ENCODE peak calls at places on chromosomes 5 and 9, in four cellular contexts. Y is HepG2, E is GM12878, K is SK-N-SH. B is an unnamed sample.
A peak's percentile ranks its signal among the peaks of the same experiment; 100 is the strongest.

GRCh38 chr5:154197801-154198461 is 7.4 kb downstream of the GALNT10 start:
- DNase-seq in Y (peak; percentile 44), E (peak; percentile 53), K (no peak), B (peak; percentile 73)

GRCh38 chr5:143060018-143060417 is 289.8 kb downstream of the ARHGAP26 start:
- DNase-seq in Y (no peak), E (no peak), K (no peak), B (no peak)

GRCh38 chr5:170757182-170757601 is 26.3 kb upstream of the GABRP start:
- DNase-seq in Y (peak; percentile 21), E (peak; percentile 25), K (no peak), B (peak; percentile 40)

GRCh38 chr5:93510626-93511420 is 70.2 kb downstream of the NR2F1-AS1 start:
- DNase-seq in Y (no peak), E (no peak), K (no peak), B (no peak)

GRCh38 chr5:169450464-169450863 is 133.1 kb upstream of the SPDL1 start:
- DNase-seq in Y (no peak), E (no peak), K (no peak), B (no peak)

GRCh38 chr5:54547711-54548250 is 30.2 kb downstream of the SNX18 start:
- DNase-seq in Y (peak; percentile 6), E (no peak), K (no peak), B (peak; percentile 18)

GRCh38 chr5:136998864-136999263 is 500.3 kb downstream of the SPOCK1 start:
- DNase-seq in Y (no peak), E (no peak), K (no peak), B (no peak)

GRCh38 chr9:89872426-89872912 is 267.7 kb downstream of the GADD45G start:
- DNase-seq in Y (no peak), E (no peak), K (no peak), B (no peak)

GRCh38 chr9:133130721-133131244 is 9.7 kb upstream of the RALGDS start:
- DNase-seq in Y (no peak), E (no peak), K (no peak), B (no peak)

GRCh38 chr9:37036237-37037136 is 2.4 kb upstream of the PAX5 start:
- DNase-seq in Y (no peak), E (no peak), K (peak; percentile 72), B (no peak)

GRCh38 chr5:176415240-176416122 is 858 bp downstream of the CLTB start:
- DNase-seq in Y (no peak), E (no peak), K (peak; percentile 70), B (peak; percentile 81)

GRCh38 chr5:133994297-133994989 is 10.3 kb downstream of the VDAC1 start:
- DNase-seq in Y (no peak), E (no peak), K (no peak), B (no peak)

GRCh38 chr5:137825165-137825564 is 42.5 kb upstream of the MYOT start:
- DNase-seq in Y (no peak), E (no peak), K (no peak), B (no peak)

GRCh38 chr9:16718296-16718695 is 152.2 kb downstream of the BNC2 start:
- DNase-seq in Y (no peak), E (no peak), K (no peak), B (no peak)

GRCh38 chr5:83513491-83513890 is 41.9 kb downstream of the VCAN start:
- DNase-seq in Y (no peak), E (no peak), K (peak; percentile 41), B (no peak)

GRCh38 chr9:129557192-129558036 is 63.5 kb downstream of the C9orf50 start:
- DNase-seq in Y (peak; percentile 97), E (no peak), K (no peak), B (peak; percentile 87)

GRCh38 chr9:95206143-95206542 is 111.4 kb downstream of the FANCC start:
- DNase-seq in Y (no peak), E (no peak), K (peak; percentile 55), B (no peak)

GRCh38 chr9:6584881-6585597 is 60.5 kb downstream of the GLDC start:
- DNase-seq in Y (peak; percentile 19), E (no peak), K (peak; percentile 30), B (peak; percentile 50)

GRCh38 chr9:125460883-125461475 is 199.4 kb downstream of the GAPVD1 start:
- DNase-seq in Y (no peak), E (no peak), K (no peak), B (no peak)

GRCh38 chr9:69178583-69179011 is 4.5 kb downstream of the TJP2 start:
- DNase-seq in Y (peak; percentile 93), E (no peak), K (no peak), B (peak; percentile 21)

GRCh38 chr5:14816374-14816998 is 55.1 kb downstream of the ANKH start:
- DNase-seq in Y (no peak), E (no peak), K (no peak), B (no peak)

GRCh38 chr9:113742878-113743277 is 133.2 kb upstream of the ZNF618 start:
- DNase-seq in Y (no peak), E (no peak), K (no peak), B (no peak)

GRCh38 chr9:137818286-137818685 is 59.3 kb upstream of the CACNA1B start:
- DNase-seq in Y (no peak), E (no peak), K (no peak), B (no peak)

GRCh38 chr5:65742565-65743231 is 20.7 kb downstream of the NLN start:
- DNase-seq in Y (peak; percentile 40), E (peak; percentile 21), K (peak; percentile 51), B (peak; percentile 50)

GRCh38 chr9:91711755-91712591 is 238.1 kb downstream of the ROR2 start:
- DNase-seq in Y (no peak), E (peak; percentile 86), K (no peak), B (no peak)

GRCh38 chr5:59598547-59598874 is 295.0 kb downstream of the PDE4D start:
- DNase-seq in Y (no peak), E (no peak), K (no peak), B (no peak)

GRCh38 chr5:142048272-142048671 is 35.4 kb upstream of the GNPDA1 start:
- DNase-seq in Y (no peak), E (no peak), K (no peak), B (no peak)

GRCh38 chr5:142056831-142057696 is 44.2 kb upstream of the GNPDA1 start:
- DNase-seq in Y (no peak), E (no peak), K (peak; percentile 59), B (no peak)

GRCh38 chr5:142059304-142059940 is 46.6 kb upstream of the GNPDA1 start:
- DNase-seq in Y (peak; percentile 20), E (no peak), K (no peak), B (no peak)

GRCh38 chr5:142057697-142058056 is 44.9 kb upstream of the GNPDA1 start:
- DNase-seq in Y (no peak), E (no peak), K (no peak), B (no peak)

DNA sequence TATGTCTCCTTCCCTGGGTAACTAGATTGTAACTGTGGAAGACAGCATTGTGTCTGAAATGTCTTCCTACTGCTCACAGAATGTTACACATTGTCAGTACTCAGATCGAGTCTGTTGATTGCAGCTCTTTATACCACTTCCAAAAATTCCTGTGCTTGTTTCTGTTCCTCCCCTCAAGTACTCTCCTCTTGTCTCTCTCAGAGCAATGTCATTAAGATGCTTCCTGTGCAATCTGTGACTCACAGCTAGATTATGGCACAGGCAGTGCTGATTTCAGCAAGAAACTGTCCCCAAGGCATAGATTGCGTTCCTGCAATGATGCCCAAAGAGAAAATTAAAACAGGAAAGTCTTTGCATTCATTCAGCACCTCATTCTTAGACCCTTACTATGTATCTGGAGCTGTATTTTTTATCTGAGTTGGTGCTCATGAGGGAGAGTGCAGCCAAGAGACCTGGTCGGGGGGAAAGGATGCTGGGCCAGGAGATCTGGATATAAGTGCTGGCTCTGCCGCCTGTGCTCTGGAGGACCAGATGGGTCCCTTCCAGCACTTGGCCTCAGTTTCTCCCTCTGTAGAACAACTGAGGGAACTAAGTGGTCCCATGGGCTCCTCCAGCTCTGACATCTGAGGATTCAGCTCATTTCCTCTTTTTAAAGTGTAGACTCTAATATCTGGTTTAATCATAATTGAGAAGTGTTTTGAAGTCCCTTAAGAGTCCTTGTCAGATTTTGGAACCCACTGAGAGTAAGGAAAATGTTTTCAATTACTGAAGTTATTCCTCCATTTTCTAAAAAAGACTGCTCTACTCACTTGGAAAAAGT is 40.8 kb upstream of the GNPDA1 start:
- DNase-seq in Y (no peak), E (no peak), K (no peak), B (peak; percentile 24)
- TF ChIP-seq PBX3 in Y (no peak), E (no peak), K (no peak), B (no peak)

DNA sequence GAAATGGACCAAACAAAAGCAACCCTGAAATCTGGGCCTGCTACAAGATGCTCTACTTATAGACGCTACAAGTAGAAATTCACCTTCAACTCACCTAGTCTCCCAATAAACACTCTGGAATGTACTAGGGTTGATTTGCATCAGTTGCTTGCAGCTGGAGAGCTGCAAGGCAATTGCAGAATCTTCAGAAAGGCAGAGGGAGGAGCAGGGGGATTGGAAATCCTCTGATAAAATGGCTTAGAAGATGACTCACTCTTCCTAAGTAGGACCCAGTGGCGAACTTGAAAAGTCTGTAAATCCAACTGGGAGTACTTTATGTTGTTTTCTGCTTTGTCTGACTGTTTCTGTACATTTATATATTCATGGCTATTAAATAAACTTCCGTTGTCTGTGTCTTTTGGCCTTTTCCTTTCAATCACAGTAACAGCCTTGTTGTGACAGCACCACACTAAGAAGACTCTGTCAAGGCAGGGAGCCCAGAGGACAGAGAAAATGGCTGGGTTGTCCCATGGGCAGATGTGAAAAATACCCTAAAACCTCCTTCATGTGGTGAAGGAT is 14.7 kb upstream of the MLLT3 start:
- DNase-seq in Y (no peak), E (no peak), K (no peak), B (no peak)
- TF ChIP-seq PBX3 in Y (no peak), E (no peak), K (no peak), B (no peak)

GRCh38 chr9:123657921-123658320 is 272.0 kb downstream of the DENND1A start:
- DNase-seq in Y (no peak), E (no peak), K (no peak), B (no peak)

GRCh38 chr9:123657099-123657498 is 272.8 kb downstream of the DENND1A start:
- DNase-seq in Y (no peak), E (no peak), K (no peak), B (no peak)

GRCh38 chr9:123660691-123661090 is 269.2 kb downstream of the DENND1A start:
- DNase-seq in Y (no peak), E (no peak), K (no peak), B (no peak)

GRCh38 chr9:123659358-123659757 is 270.6 kb downstream of the DENND1A start:
- DNase-seq in Y (no peak), E (no peak), K (no peak), B (no peak)

DNA sequence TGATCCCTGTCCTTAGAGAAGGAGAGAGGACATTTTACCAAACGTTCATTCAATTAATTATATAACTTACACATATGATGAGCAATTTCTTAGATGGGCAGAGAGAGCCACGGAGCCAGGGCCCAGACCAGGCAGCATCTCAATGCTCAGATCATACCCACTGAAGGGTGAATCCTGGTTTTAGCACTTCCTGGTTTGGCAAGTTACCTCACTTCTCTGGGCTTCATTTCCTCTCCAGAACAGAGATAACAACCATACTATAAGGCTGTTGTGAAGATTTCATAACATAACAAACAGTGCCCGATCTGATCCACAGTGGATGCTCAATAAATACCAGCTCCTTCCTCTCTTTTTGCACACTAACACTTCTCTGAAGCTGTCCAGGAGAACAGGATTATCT is 271.1 kb downstream of the DENND1A start:
- DNase-seq in Y (no peak), E (no peak), K (no peak), B (no peak)
- TF ChIP-seq PBX3 in Y (no peak), E (no peak), K (no peak), B (no peak)

GRCh38 chr5:127664082-127664481 is 15.2 kb downstream of the CTXN3 start:
- DNase-seq in Y (no peak), E (no peak), K (no peak), B (no peak)

GRCh38 chr5:127656825-127657224 is 7.9 kb downstream of the CTXN3 start:
- DNase-seq in Y (no peak), E (no peak), K (no peak), B (no peak)

GRCh38 chr5:127666043-127666716 is 17.3 kb downstream of the CTXN3 start:
- DNase-seq in Y (no peak), E (no peak), K (no peak), B (no peak)

GRCh38 chr5:127665641-127666040 is 16.8 kb downstream of the CTXN3 start:
- DNase-seq in Y (no peak), E (no peak), K (no peak), B (no peak)

GRCh38 chr5:127660048-127660733 is 11.3 kb downstream of the CTXN3 start:
- DNase-seq in Y (no peak), E (no peak), K (no peak), B (no peak)
- TF ChIP-seq PBX3 in Y (no peak), E (no peak), K (no peak), B (no peak)

B was measured in A549.